ENCODE peak calls at places on chromosomes 7 and 10, in six cellular contexts. One of them, this sample, is unnamed. For H3K79me2, the result is how much of the 10 kb centered on the place peaks cover.

GRCh38 chr10:88421590-88421989 is 161.5 kb downstream of the RNLS start:
- DNase-seq in PC-9: no peak
- DNase-seq in SK-N-SH: no peak
- DNase-seq in fibroblast of lung: no peak
- DNase-seq in mammary epithelial cell: no peak
- DNase-seq in H9: no peak
- DNase-seq in this sample: no peak

GRCh38 chr10:121240011-121240410 is 358.2 kb downstream of the FGFR2 start:
- DNase-seq in PC-9: no peak
- DNase-seq in H9: no peak
- DNase-seq in mammary epithelial cell: peak
- DNase-seq in SK-N-SH: no peak
- DNase-seq in fibroblast of lung: no peak
- DNase-seq in this sample: no peak

GRCh38 chr10:130432271-130432670 is 296.1 kb downstream of the GLRX3 start:
- DNase-seq in fibroblast of lung: no peak
- DNase-seq in mammary epithelial cell: no peak
- DNase-seq in H9: peak
- DNase-seq in PC-9: no peak
- DNase-seq in SK-N-SH: no peak
- DNase-seq in this sample: no peak

GRCh38 chr7:50782376-50783208 is at the start of gene GRB10:
- DNase-seq in H9: peak
- DNase-seq in PC-9: no peak
- DNase-seq in fibroblast of lung: peak
- DNase-seq in mammary epithelial cell: no peak
- DNase-seq in SK-N-SH: peak
- DNase-seq in this sample: no peak

GRCh38 chr7:100568176-100568935 is 5.3 kb downstream of the SAP25 start:
- DNase-seq in H9: peak
- DNase-seq in SK-N-SH: peak
- DNase-seq in fibroblast of lung: no peak
- DNase-seq in PC-9: no peak
- DNase-seq in mammary epithelial cell: no peak
- DNase-seq in this sample: no peak

GRCh38 chr7:142808802-142809583 is 38.2 kb downstream of the PRSS2 start:
- DNase-seq in PC-9: peak
- DNase-seq in fibroblast of lung: peak
- DNase-seq in H9: no peak
- DNase-seq in mammary epithelial cell: peak
- DNase-seq in SK-N-SH: no peak
- DNase-seq in this sample: peak

GRCh38 chr7:158824028-158824427 is 5.3 kb downstream of the ESYT2 start:
- DNase-seq in SK-N-SH: no peak
- DNase-seq in PC-9: no peak
- DNase-seq in mammary epithelial cell: no peak
- DNase-seq in fibroblast of lung: peak
- DNase-seq in H9: no peak
- DNase-seq in this sample: peak

GRCh38 chr10:89867964-89868363 is 166.6 kb downstream of the KIF20B start:
- DNase-seq in fibroblast of lung: peak
- DNase-seq in H9: no peak
- DNase-seq in PC-9: no peak
- DNase-seq in mammary epithelial cell: peak
- DNase-seq in SK-N-SH: no peak
- DNase-seq in this sample: no peak

GRCh38 chr10:30645340-30645827 is 15.8 kb upstream of the LYZL2 start:
- DNase-seq in H9: peak
- DNase-seq in mammary epithelial cell: peak
- DNase-seq in fibroblast of lung: peak
- DNase-seq in SK-N-SH: peak
- DNase-seq in PC-9: no peak
- DNase-seq in this sample: peak

GRCh38 chr10:16182688-16183087 is 254.1 kb upstream of the PTER start:
- DNase-seq in mammary epithelial cell: no peak
- DNase-seq in H9: no peak
- DNase-seq in SK-N-SH: peak
- DNase-seq in fibroblast of lung: no peak
- DNase-seq in PC-9: no peak
- DNase-seq in this sample: no peak

GRCh38 chr10:71078454-71079145 is 133.8 kb upstream of the UNC5B start:
- DNase-seq in H9: peak
- DNase-seq in SK-N-SH: no peak
- DNase-seq in mammary epithelial cell: no peak
- DNase-seq in fibroblast of lung: no peak
- DNase-seq in PC-9: no peak
- DNase-seq in this sample: no peak

GRCh38 chr7:1670894-1671875 is 1.1 kb downstream of the ELFN1 start:
- DNase-seq in SK-N-SH: peak
- DNase-seq in PC-9: no peak
- DNase-seq in mammary epithelial cell: no peak
- DNase-seq in H9: peak
- DNase-seq in fibroblast of lung: no peak
- DNase-seq in this sample: no peak

GRCh38 chr10:18238875-18239485 is 98.8 kb downstream of the CACNB2 start:
- DNase-seq in SK-N-SH: peak
- DNase-seq in H9: no peak
- DNase-seq in mammary epithelial cell: peak
- DNase-seq in PC-9: peak
- DNase-seq in fibroblast of lung: peak
- DNase-seq in this sample: peak

GRCh38 chr10:124534231-124534798 is 72.7 kb downstream of the LHPP start:
- DNase-seq in H9: peak
- DNase-seq in fibroblast of lung: peak
- DNase-seq in mammary epithelial cell: no peak
- DNase-seq in PC-9: peak
- DNase-seq in SK-N-SH: no peak
- DNase-seq in this sample: no peak

GRCh38 chr10:93294004-93294403 is 188.1 kb downstream of the MYOF start:
- DNase-seq in PC-9: no peak
- DNase-seq in SK-N-SH: no peak
- DNase-seq in fibroblast of lung: no peak
- DNase-seq in mammary epithelial cell: peak
- DNase-seq in H9: no peak
- DNase-seq in this sample: no peak

GRCh38 chr10:105148921-105149320 is 507.8 kb downstream of the SORCS3 start:
- DNase-seq in PC-9: no peak
- DNase-seq in fibroblast of lung: peak
- DNase-seq in mammary epithelial cell: peak
- DNase-seq in SK-N-SH: no peak
- DNase-seq in H9: no peak
- DNase-seq in this sample: no peak

GRCh38 chr10:43375401-43376020 is 4.1 kb downstream of the FXYD4 start:
- DNase-seq in fibroblast of lung: no peak
- DNase-seq in mammary epithelial cell: no peak
- DNase-seq in PC-9: peak
- DNase-seq in H9: no peak
- DNase-seq in SK-N-SH: no peak
- DNase-seq in this sample: no peak

GRCh38 chr10:126919426-126919825 is 14.2 kb downstream of the DOCK1 start:
- DNase-seq in PC-9: no peak
- DNase-seq in mammary epithelial cell: no peak
- DNase-seq in SK-N-SH: no peak
- DNase-seq in H9: no peak
- DNase-seq in fibroblast of lung: no peak
- DNase-seq in this sample: no peak

GRCh38 chr7:148382585-148382984 is 208.0 kb upstream of the C7orf33 start:
- DNase-seq in H9: no peak
- DNase-seq in PC-9: no peak
- DNase-seq in fibroblast of lung: no peak
- DNase-seq in mammary epithelial cell: no peak
- DNase-seq in SK-N-SH: no peak
- DNase-seq in this sample: no peak
- H3K79me2 ChIP-seq in H9: under half
- H3K79me2 ChIP-seq in PC-9: under half
- H3K79me2 ChIP-seq in fibroblast of lung: under half
- H3K79me2 ChIP-seq in mammary epithelial cell: under half
- H3K79me2 ChIP-seq in SK-N-SH: under half
- H3K79me2 ChIP-seq in this sample: under half

GRCh38 chr7:23443974-23444373 is 26.3 kb downstream of the IGF2BP3 start:
- DNase-seq in PC-9: no peak
- DNase-seq in mammary epithelial cell: no peak
- DNase-seq in H9: no peak
- DNase-seq in fibroblast of lung: no peak
- DNase-seq in SK-N-SH: no peak
- DNase-seq in this sample: no peak
- H3K4me2 ChIP-seq in PC-9: no peak
- H3K4me2 ChIP-seq in mammary epithelial cell: no peak
- H3K4me2 ChIP-seq in H9: no peak
- H3K4me2 ChIP-seq in fibroblast of lung: no peak
- H3K4me2 ChIP-seq in SK-N-SH: no peak
- H3K4me2 ChIP-seq in this sample: no peak

GRCh38 chr10:103951183-103951582 is 15.8 kb upstream of the SLK start:
- DNase-seq in fibroblast of lung: no peak
- DNase-seq in PC-9: no peak
- DNase-seq in H9: no peak
- DNase-seq in SK-N-SH: no peak
- DNase-seq in mammary epithelial cell: no peak
- DNase-seq in this sample: no peak
- H3K79me2 ChIP-seq in fibroblast of lung: under half
- H3K79me2 ChIP-seq in PC-9: under half
- H3K79me2 ChIP-seq in H9: under half
- H3K79me2 ChIP-seq in SK-N-SH: under half
- H3K79me2 ChIP-seq in mammary epithelial cell: under half
- H3K79me2 ChIP-seq in this sample: under half

DNA sequence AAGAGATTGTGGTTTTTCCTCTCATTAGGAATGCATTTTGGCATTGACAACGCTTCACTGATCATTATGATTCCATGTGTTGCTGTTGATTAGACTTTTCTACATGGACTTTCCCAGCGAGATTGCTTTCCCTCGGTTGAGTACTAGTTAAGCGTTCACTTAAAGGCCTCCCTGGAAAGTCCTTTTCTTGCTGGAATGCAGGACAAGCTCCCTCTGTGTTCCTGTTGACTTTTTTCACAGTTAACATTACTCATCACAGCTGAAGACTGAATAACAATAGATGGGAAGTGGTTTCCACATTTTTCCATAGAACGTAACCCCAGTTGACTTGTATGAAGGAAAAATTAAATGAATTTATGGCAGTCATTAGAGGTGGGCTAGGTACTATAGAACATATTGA is 2.6 kb upstream of the CAV1 start:
- DNase-seq in fibroblast of lung: peak
- DNase-seq in mammary epithelial cell: peak
- DNase-seq in PC-9: peak
- DNase-seq in H9: no peak
- DNase-seq in SK-N-SH: no peak
- DNase-seq in this sample: no peak
- H3K4me2 ChIP-seq in fibroblast of lung: no peak
- H3K4me2 ChIP-seq in mammary epithelial cell: peak
- H3K4me2 ChIP-seq in PC-9: peak
- H3K4me2 ChIP-seq in H9: no peak
- H3K4me2 ChIP-seq in SK-N-SH: peak
- H3K4me2 ChIP-seq in this sample: no peak

GRCh38 chr7:90349305-90349704 is 2.8 kb downstream of the GTPBP10 start:
- DNase-seq in mammary epithelial cell: no peak
- DNase-seq in fibroblast of lung: no peak
- DNase-seq in SK-N-SH: no peak
- DNase-seq in H9: no peak
- DNase-seq in PC-9: no peak
- DNase-seq in this sample: no peak
- H3K79me2 ChIP-seq in mammary epithelial cell: half or more
- H3K79me2 ChIP-seq in fibroblast of lung: under half
- H3K79me2 ChIP-seq in SK-N-SH: half or more
- H3K79me2 ChIP-seq in H9: under half
- H3K79me2 ChIP-seq in PC-9: under half
- H3K79me2 ChIP-seq in this sample: half or more

GRCh38 chr10:110304394-110304779 is 333 bp downstream of the SMNDC1 start:
- DNase-seq in H9: no peak
- DNase-seq in mammary epithelial cell: no peak
- DNase-seq in SK-N-SH: no peak
- DNase-seq in PC-9: no peak
- DNase-seq in fibroblast of lung: no peak
- DNase-seq in this sample: no peak
- H3K4me2 ChIP-seq in H9: peak
- H3K4me2 ChIP-seq in mammary epithelial cell: peak
- H3K4me2 ChIP-seq in SK-N-SH: peak
- H3K4me2 ChIP-seq in PC-9: peak
- H3K4me2 ChIP-seq in fibroblast of lung: no peak
- H3K4me2 ChIP-seq in this sample: peak

GRCh38 chr7:134892963-134893362 is 93.3 kb upstream of the AGBL3 start:
- DNase-seq in mammary epithelial cell: no peak
- DNase-seq in fibroblast of lung: no peak
- DNase-seq in SK-N-SH: peak
- DNase-seq in PC-9: no peak
- DNase-seq in H9: no peak
- DNase-seq in this sample: no peak
- H3K79me2 ChIP-seq in mammary epithelial cell: half or more
- H3K79me2 ChIP-seq in fibroblast of lung: half or more
- H3K79me2 ChIP-seq in SK-N-SH: half or more
- H3K79me2 ChIP-seq in PC-9: under half
- H3K79me2 ChIP-seq in H9: under half
- H3K79me2 ChIP-seq in this sample: under half

DNA sequence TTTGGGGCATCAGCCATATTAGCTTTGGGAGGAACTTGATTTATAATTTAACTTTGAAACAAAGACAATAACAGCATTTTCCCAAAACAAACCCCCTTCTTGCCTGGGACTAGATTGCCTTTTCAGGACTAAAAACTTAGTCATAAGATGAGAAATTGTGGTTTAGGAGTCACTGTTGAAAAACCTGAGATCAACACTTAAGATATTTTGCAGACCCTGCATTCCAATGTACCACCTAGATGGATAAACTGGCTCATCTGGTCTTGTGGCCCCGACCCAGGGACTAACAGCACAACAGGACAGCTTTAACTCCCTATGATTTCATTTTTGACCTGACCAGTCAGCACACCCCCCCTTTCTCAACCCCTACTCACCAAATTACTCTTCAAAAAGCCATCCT is 1165.4 kb downstream of the XPNPEP1 start:
- DNase-seq in SK-N-SH: no peak
- DNase-seq in H9: no peak
- DNase-seq in mammary epithelial cell: no peak
- DNase-seq in fibroblast of lung: peak
- DNase-seq in PC-9: no peak
- DNase-seq in this sample: no peak
- H3K4me2 ChIP-seq in SK-N-SH: no peak
- H3K4me2 ChIP-seq in H9: no peak
- H3K4me2 ChIP-seq in mammary epithelial cell: no peak
- H3K4me2 ChIP-seq in fibroblast of lung: no peak
- H3K4me2 ChIP-seq in PC-9: no peak
- H3K4me2 ChIP-seq in this sample: no peak

This sample was measured in DND-41.